ENCODE peak calls at places on chromosomes 11 and 22, in six cellular contexts. T is lower leg skin; G is CD8-positive, alpha-beta T cell; C is endodermal cell; A is heart right ventricle; E is astrocyte. Y is an unnamed sample.

GRCh38 chr11:10913996-10914514 is 56.2 kb upstream of the ZBED5 start:
- DNase-seq in T (no peak), G (no peak), C (no peak), A (no peak), E (no peak), Y (no peak)

GRCh38 chr22:17802822-17803221 is 28.6 kb upstream of the BID start:
- DNase-seq in T (no peak), G (no peak), C (no peak), A (no peak), E (no peak), Y (no peak)

GRCh38 chr11:15893080-15893492 is 463.3 kb downstream of the SOX6 start:
- DNase-seq in T (no peak), G (no peak), C (no peak), A (no peak), E (peak), Y (peak)

GRCh38 chr22:43964314-43964857 is 9.1 kb downstream of the SAMM50 start:
- DNase-seq in T (no peak), G (no peak), C (no peak), A (no peak), E (no peak), Y (no peak)

GRCh38 chr22:45246060-45246985 is 5.6 kb upstream of the KIAA0930 start:
- DNase-seq in T (peak), G (no peak), C (peak), A (no peak), E (peak), Y (peak)

GRCh38 chr22:27510024-27510423 is 291.5 kb downstream of the MN1 start:
- DNase-seq in T (no peak), G (no peak), C (no peak), A (no peak), E (no peak), Y (no peak)

GRCh38 chr22:39999144-39999757 is 4.5 kb downstream of the FAM83F start:
- DNase-seq in T (no peak), G (no peak), C (no peak), A (no peak), E (peak), Y (peak)

GRCh38 chr11:75597636-75598035 is 35.6 kb downstream of the SERPINH1 start:
- DNase-seq in T (no peak), G (no peak), C (peak), A (no peak), E (no peak), Y (peak)

GRCh38 chr22:31291716-31292644 is at the start of gene PIK3IP1:
- DNase-seq in T (peak), G (peak), C (peak), A (peak), E (peak), Y (peak)

GRCh38 chr22:49936018-49936972 is 17.9 kb downstream of the CRELD2 start:
- DNase-seq in T (peak), G (peak), C (peak), A (peak), E (peak), Y (peak)

GRCh38 chr11:65438257-65439151 is 15.9 kb downstream of the NEAT1 start:
- DNase-seq in T (no peak), G (no peak), C (no peak), A (no peak), E (no peak), Y (peak)

GRCh38 chr11:45305874-45306623 is 19.9 kb upstream of the SYT13 start:
- DNase-seq in T (no peak), G (no peak), C (no peak), A (no peak), E (no peak), Y (no peak)

GRCh38 chr11:68773521-68774187 is 22.3 kb upstream of the TESMIN start:
- DNase-seq in T (no peak), G (no peak), C (no peak), A (no peak), E (peak), Y (no peak)

GRCh38 chr11:134228625-134229024 is 4.2 kb downstream of the VPS26B start:
- DNase-seq in T (no peak), G (peak), C (no peak), A (no peak), E (peak), Y (no peak)

GRCh38 chr11:123584186-123584585 is 70.2 kb downstream of the SCN3B start:
- DNase-seq in T (no peak), G (no peak), C (no peak), A (no peak), E (no peak), Y (no peak)

GRCh38 chr22:20885557-20886323 is 26.9 kb downstream of the SNAP29 start:
- DNase-seq in T (peak), G (peak), C (peak), A (peak), E (peak), Y (peak)

GRCh38 chr11:46414466-46414796 is 22.9 kb upstream of the CHRM4 start:
- DNase-seq in T (no peak), G (no peak), C (no peak), A (no peak), E (no peak), Y (no peak)

DNA sequence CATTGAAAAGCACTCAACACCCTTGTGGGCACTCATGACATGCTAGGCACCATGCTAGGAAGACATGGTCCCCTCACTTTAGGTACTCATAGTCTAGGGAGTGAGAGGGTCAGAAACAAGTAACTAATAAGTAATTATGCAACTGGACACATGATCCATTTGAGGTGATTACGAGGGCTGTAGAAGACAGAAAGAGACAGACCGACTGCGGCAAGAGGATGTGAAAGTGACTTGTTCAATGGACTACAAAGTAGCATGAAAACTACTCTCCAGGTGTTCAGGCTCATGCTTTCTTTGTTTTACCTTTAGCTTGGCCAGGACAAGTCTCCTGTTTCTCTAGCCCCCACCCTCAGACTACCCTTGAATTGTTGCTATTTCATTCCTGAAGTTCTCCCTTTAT is 310.8 kb upstream of the SORL1-AS1 start:
- DNase-seq in T (no peak), G (no peak), C (no peak), A (no peak), E (no peak), Y (no peak)
- TF ChIP-seq CTCF in T (no peak), G (no peak), C (no peak), A (no peak), E (no peak), Y (no peak)

DNA sequence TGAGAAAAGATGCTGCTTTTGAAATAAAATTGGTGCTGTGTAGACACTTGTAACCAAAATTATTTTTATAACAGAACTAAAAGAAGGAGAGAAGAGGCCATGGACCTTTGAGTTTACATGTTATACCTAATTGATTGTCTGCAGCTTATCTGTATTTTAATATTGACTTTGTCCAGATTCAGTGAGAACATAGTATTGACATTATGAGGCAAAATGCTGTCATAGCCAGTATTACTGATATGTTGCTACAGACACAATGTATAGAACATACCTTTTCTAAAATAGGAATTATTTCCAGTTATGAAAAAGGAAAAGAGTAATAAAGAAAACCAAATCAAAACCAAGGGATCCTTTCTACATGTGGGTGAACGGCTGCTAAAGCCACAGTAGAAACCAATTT is 11.5 kb upstream of the TECTA start:
- DNase-seq in T (no peak), G (no peak), C (no peak), A (no peak), E (no peak), Y (no peak)
- TF ChIP-seq CTCF in T (no peak), G (no peak), C (no peak), A (no peak), E (no peak), Y (no peak)

GRCh38 chr11:97977726-97978125 is 1043.0 kb upstream of the CNTN5 start:
- DNase-seq in T (no peak), G (no peak), C (no peak), A (no peak), E (no peak), Y (no peak)
- TF ChIP-seq CTCF in T (no peak), G (no peak), C (no peak), A (no peak), E (no peak), Y (no peak)

DNA sequence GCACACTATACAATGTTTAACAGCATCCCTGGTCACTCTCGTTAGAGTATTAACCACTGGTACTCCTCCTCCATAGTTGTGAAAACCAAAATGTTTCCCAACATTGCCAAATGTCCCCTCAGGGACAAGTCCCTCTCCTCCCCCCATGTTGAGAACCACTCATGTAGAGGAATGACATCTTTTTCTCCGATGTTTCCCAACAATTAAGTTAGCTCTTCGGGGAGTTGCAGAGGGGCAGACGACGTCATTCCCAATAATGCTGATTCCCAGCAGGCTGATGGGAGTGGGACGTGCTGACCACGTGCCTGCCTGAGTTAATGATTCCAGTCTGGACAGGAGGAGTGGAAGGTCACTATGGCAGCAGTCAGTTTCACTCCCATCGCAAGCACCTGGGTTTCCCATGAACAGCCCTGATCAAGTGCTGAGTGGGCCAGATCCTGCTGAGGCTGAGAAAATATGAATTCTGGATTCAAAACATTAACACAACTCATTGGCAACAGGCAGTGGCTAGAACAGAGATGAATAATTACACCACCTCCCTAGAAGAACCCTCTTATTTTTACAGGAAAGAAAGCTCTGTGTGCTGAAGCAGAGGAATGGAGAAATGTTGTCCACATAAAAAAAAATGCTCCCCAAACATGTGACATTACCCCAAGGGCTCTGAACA is 99.2 kb downstream of the SNX19 start:
- DNase-seq in T (no peak), G (no peak), C (no peak), A (no peak), E (no peak), Y (no peak)
- TF ChIP-seq CTCF in T (no peak), G (no peak), C (no peak), A (no peak), E (no peak), Y (no peak)